ENCODE peak calls at places on chromosomes 5 and 9, in ten cellular contexts. A is brain microvascular endothelial cell; F is substantia nigra; D is esophagus squamous epithelium; W is A549; H is stomach; J is tibial nerve; E is tibial artery; Q is left ventricle myocardium inferior; X is CD8-positive, alpha-beta memory T cell. T is an unnamed sample.

GRCh38 chr9:128523199-128523925 is 18.8 kb downstream of the GLE1 start:
- DNase-seq in A (peak; percentile 32), F (no peak), D (no peak), W (no peak), H (no peak), J (peak; percentile 19), E (no peak), Q (peak; percentile 35), X (no peak), T (peak; percentile 64)

GRCh38 chr5:154422298-154422697 is 23.5 kb upstream of the SAP30L start:
- DNase-seq in A (no peak), F (no peak), D (no peak), W (no peak), H (no peak), J (no peak), E (no peak), Q (no peak), X (no peak), T (no peak)

GRCh38 chr5:140042551-140043507 is at the start of gene NRG2:
- DNase-seq in A (peak; percentile 22), F (peak; percentile 33), D (no peak), W (peak; percentile 83), H (peak; percentile 52), J (peak; percentile 28), E (peak; percentile 48), Q (peak; percentile 80), X (peak; percentile 52), T (peak; percentile 87)

GRCh38 chr5:65127181-65127901 is 354.4 kb downstream of the ADAMTS6 start:
- DNase-seq in A (peak; percentile 37), F (no peak), D (no peak), W (no peak), H (no peak), J (no peak), E (no peak), Q (no peak), X (no peak), T (no peak)

GRCh38 chr9:20625003-20625349 is 2.7 kb upstream of the MLLT3 start:
- DNase-seq in A (no peak), F (no peak), D (no peak), W (no peak), H (no peak), J (no peak), E (no peak), Q (no peak), X (no peak), T (no peak)

GRCh38 chr5:88745093-88745696 is 137.8 kb downstream of the MEF2C start:
- DNase-seq in A (no peak), F (no peak), D (no peak), W (peak; percentile 13), H (no peak), J (no peak), E (no peak), Q (no peak), X (no peak), T (no peak)

GRCh38 chr5:137216976-137217598 is 282.0 kb downstream of the SPOCK1 start:
- DNase-seq in A (no peak), F (no peak), D (no peak), W (no peak), H (no peak), J (no peak), E (no peak), Q (no peak), X (no peak), T (no peak)

GRCh38 chr9:4111233-4112000 is 188.5 kb downstream of the GLIS3 start:
- DNase-seq in A (no peak), F (no peak), D (no peak), W (no peak), H (no peak), J (no peak), E (no peak), Q (no peak), X (no peak), T (no peak)

GRCh38 chr9:13762209-13762608 is 482.7 kb upstream of the MPDZ start:
- DNase-seq in A (no peak), F (no peak), D (no peak), W (no peak), H (no peak), J (no peak), E (no peak), Q (no peak), X (no peak), T (no peak)

GRCh38 chr9:127267793-127268507 is 3.4 kb downstream of the GARNL3 start:
- DNase-seq in A (no peak), F (no peak), D (no peak), W (no peak), H (no peak), J (no peak), E (no peak), Q (no peak), X (no peak), T (no peak)

GRCh38 chr5:78009937-78010527 is 233.9 kb upstream of the TBCA start:
- DNase-seq in A (peak; percentile 43), F (no peak), D (no peak), W (no peak), H (no peak), J (no peak), E (no peak), Q (no peak), X (no peak), T (no peak)

GRCh38 chr5:59790399-59791130 is 103.0 kb downstream of the PDE4D start:
- DNase-seq in A (no peak), F (no peak), D (no peak), W (peak; percentile 77), H (no peak), J (no peak), E (no peak), Q (no peak), X (no peak), T (no peak)

GRCh38 chr9:93471135-93471534 is 17.8 kb upstream of the FAM120AOS start:
- DNase-seq in A (no peak), F (no peak), D (no peak), W (no peak), H (no peak), J (no peak), E (no peak), Q (no peak), X (no peak), T (no peak)

GRCh38 chr5:119074419-119074818 is 3.5 kb downstream of the DMXL1 start:
- DNase-seq in A (no peak), F (no peak), D (no peak), W (no peak), H (no peak), J (no peak), E (no peak), Q (no peak), X (no peak), T (no peak)

GRCh38 chr5:119078071-119078846 is 7.4 kb downstream of the DMXL1 start:
- DNase-seq in A (no peak), F (no peak), D (no peak), W (no peak), H (no peak), J (no peak), E (no peak), Q (no peak), X (no peak), T (no peak)

GRCh38 chr5:119077444-119077843 is 6.6 kb downstream of the DMXL1 start:
- DNase-seq in A (no peak), F (no peak), D (no peak), W (no peak), H (no peak), J (no peak), E (no peak), Q (no peak), X (no peak), T (no peak)

GRCh38 chr5:119078870-119079269 is 8.0 kb downstream of the DMXL1 start:
- DNase-seq in A (no peak), F (no peak), D (no peak), W (no peak), H (no peak), J (no peak), E (no peak), Q (no peak), X (no peak), T (no peak)

GRCh38 chr5:119076080-119076479 is 5.2 kb downstream of the DMXL1 start:
- DNase-seq in A (no peak), F (no peak), D (no peak), W (no peak), H (no peak), J (no peak), E (no peak), Q (no peak), X (no peak), T (no peak)
- H3K27ac ChIP-seq in A (no peak overlapping the region), F (no peak overlapping the region), D (no peak overlapping the region), W (no peak overlapping the region), H (no peak overlapping the region), J (no peak overlapping the region), E (no peak overlapping the region), Q (no peak overlapping the region), X (no peak overlapping the region), T (no peak overlapping the region)

DNA sequence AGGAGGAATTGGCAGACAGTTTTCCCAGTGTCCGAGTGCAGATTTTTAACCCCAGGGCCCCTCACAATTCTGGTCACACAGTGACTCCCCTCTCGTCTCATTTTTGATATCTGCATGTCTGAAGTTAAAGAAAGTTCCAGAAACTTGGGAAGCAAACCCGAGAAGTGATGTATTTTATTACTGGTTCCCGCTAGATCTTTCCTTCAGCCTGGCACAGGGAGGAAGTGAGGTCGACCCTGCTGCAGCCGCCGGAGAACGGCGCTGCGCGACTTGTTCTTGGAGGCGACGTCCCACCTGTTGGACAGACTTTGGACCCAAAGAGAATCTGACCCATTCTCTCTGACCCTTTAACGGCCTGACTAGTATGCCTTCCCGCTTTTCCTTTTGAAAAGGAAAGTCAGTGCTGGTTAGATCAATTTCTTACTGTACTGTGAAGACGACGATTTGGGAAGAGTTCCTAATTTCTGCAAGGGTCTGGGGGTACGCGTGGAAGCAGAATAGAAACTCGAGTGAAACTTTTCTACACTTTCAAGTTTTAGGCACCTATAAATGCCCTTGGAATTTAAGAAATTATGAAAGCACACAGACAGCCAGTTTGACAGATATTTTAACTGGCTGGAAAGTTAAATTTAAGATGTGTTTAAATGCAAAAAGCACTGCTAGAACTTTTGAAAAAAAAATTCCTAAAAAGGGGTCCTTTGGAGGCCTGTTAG is 748 bp downstream of the OTULIN start:
- DNase-seq in A (no peak), F (no peak), D (no peak), W (peak; percentile 29), H (peak; percentile 45), J (no peak), E (no peak), Q (peak; percentile 43), X (no peak), T (peak; percentile 50)
- H3K27ac ChIP-seq in A (peak overlapping the region; percentile 66), F (peak overlapping the region; percentile 22), D (peak overlapping the region; percentile 99), W (peak overlapping the region; percentile 96), H (peak overlapping the region; percentile 99), J (peak overlapping the region; percentile 95), E (peak overlapping the region; percentile 90), Q (peak overlapping the region; percentile 96), X (peak overlapping the region; percentile 82), T (peak overlapping the region; percentile 85)

GRCh38 chr5:52989025-52989780 is at the start of gene ITGA2:
- DNase-seq in A (peak; percentile 36), F (peak; percentile 29), D (no peak), W (peak; percentile 71), H (peak; percentile 61), J (no peak), E (peak; percentile 28), Q (peak; percentile 44), X (peak; percentile 6), T (peak; percentile 58)
- H3K27ac ChIP-seq in A (peak within 1 kb of the TSS; percentile 46), F (peak within 1 kb of the TSS; percentile 89), D (peak within 1 kb of the TSS; percentile 92), W (peak within 1 kb of the TSS; percentile 94), H (peak within 1 kb of the TSS; percentile 73), J (peak within 1 kb of the TSS; percentile 86), E (peak within 1 kb of the TSS; percentile 74), Q (peak within 1 kb of the TSS; percentile 43), X (no peak within 1 kb of the TSS), T (no peak within 1 kb of the TSS)

DNA sequence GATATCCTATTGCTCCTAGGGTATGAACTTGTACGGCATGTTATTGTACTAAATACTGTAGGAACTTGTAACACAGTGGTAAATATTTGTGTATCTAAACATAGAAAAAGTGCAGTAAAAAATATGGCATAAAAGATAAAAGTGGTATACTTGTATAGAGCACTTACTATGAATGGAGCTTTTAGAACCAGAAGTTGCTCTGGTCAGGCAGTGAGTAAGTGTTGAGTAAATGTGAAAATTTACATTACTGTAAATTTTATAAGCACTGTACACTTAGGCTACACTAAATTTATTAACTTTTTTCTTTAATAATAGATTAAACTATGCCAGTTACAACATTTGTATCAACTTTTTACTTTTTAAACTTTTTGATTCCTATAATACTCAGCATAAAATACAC is 109.1 kb downstream of the ZCCHC7 start:
- DNase-seq in A (no peak), F (no peak), D (no peak), W (no peak), H (no peak), J (no peak), E (no peak), Q (no peak), X (no peak), T (no peak)
- H3K27ac ChIP-seq in A (no peak overlapping the region), F (no peak overlapping the region), D (no peak overlapping the region), W (no peak overlapping the region), H (no peak overlapping the region), J (no peak overlapping the region), E (no peak overlapping the region), Q (no peak overlapping the region), X (no peak overlapping the region), T (no peak overlapping the region)